ENCODE peak calls at places on chromosomes 1 and 21, in six cellular contexts. N is spleen, P is HCT116, K is GM23338, F is upper lobe of left lung, B is stomach. Y is an unnamed sample.

GRCh38 chr1:225882699-225883615 is 777 bp upstream of the TMEM63A start:
- DNase-seq in P (no peak), F (peak), N (peak), K (peak), B (peak), Y (peak)

GRCh38 chr21:32137266-32137665 is 141.6 kb downstream of the MIS18A start:
- DNase-seq in P (no peak), F (no peak), K (no peak), B (no peak), N (no peak), Y (no peak)

GRCh38 chr1:64986903-64987871 is 20.8 kb upstream of the JAK1 start:
- DNase-seq in K (no peak), N (no peak), F (no peak), P (no peak), B (no peak), Y (no peak)

GRCh38 chr1:32957017-32957416 is 7.6 kb downstream of the RNF19B start:
- DNase-seq in B (no peak), P (no peak), K (no peak), N (no peak), F (no peak), Y (no peak)

GRCh38 chr1:22889213-22889827 is 83.3 kb downstream of the LACTBL1 start:
- DNase-seq in N (no peak), K (peak), P (peak), F (no peak), B (no peak), Y (no peak)

GRCh38 chr1:26094076-26094669 is 17.5 kb upstream of the PDIK1L start:
- DNase-seq in B (no peak), K (peak), P (no peak), F (no peak), N (no peak), Y (no peak)

GRCh38 chr1:15942661-15943514 is 33.0 kb downstream of the ZBTB17 start:
- DNase-seq in P (no peak), F (no peak), N (no peak), K (no peak), B (peak), Y (no peak)

GRCh38 chr21:25496825-25497482 is 110.3 kb downstream of the MRPL39 start:
- DNase-seq in B (no peak), P (no peak), F (no peak), N (no peak), K (no peak), Y (no peak)

GRCh38 chr1:226681652-226682493 is 57.2 kb downstream of the ITPKB start:
- DNase-seq in K (no peak), P (no peak), F (no peak), N (no peak), B (no peak), Y (no peak)

GRCh38 chr21:41678944-41679343 is 87.9 kb downstream of the RIPK4 start:
- DNase-seq in F (peak), K (peak), P (peak), N (peak), B (peak), Y (peak)

GRCh38 chr1:44652445-44653106 is 21.7 kb downstream of the TMEM53 start:
- DNase-seq in N (peak), B (peak), P (no peak), F (peak), K (peak), Y (peak)

GRCh38 chr1:234602334-234603220 is 7.4 kb downstream of the IRF2BP2 start:
- DNase-seq in K (no peak), P (peak), N (no peak), B (peak), F (peak), Y (no peak)

GRCh38 chr1:78355646-78356045 is 135.1 kb upstream of the PTGFR start:
- DNase-seq in B (no peak), P (no peak), F (no peak), N (no peak), K (no peak), Y (no peak)

GRCh38 chr1:170155055-170155454 is 9.3 kb downstream of the NTMT2 start:
- DNase-seq in B (no peak), P (no peak), N (no peak), K (no peak), F (no peak), Y (no peak)

GRCh38 chr1:27528701-27529637 is 39.0 kb upstream of the WASF2 start:
- DNase-seq in P (no peak), N (no peak), K (peak), F (peak), B (no peak), Y (no peak)

GRCh38 chr1:116326486-116326885 is 46.6 kb upstream of the ATP1A1 start:
- DNase-seq in F (no peak), B (no peak), N (no peak), P (no peak), K (no peak), Y (no peak)

GRCh38 chr1:47724427-47724999 is 272.7 kb downstream of the TRABD2B start:
- DNase-seq in P (no peak), N (no peak), K (no peak), F (no peak), B (no peak), Y (no peak)

GRCh38 chr1:113982955-113983742 is 3.9 kb downstream of the OLFML3 start:
- DNase-seq in F (no peak), K (no peak), N (no peak), B (no peak), P (no peak), Y (no peak)

GRCh38 chr1:29876441-29876840 is 640.1 kb downstream of the PTPRU start:
- DNase-seq in F (no peak), B (no peak), K (no peak), P (no peak), N (no peak), Y (no peak)

GRCh38 chr1:240878631-240879030 is 266.7 kb upstream of the GREM2 start:
- DNase-seq in K (no peak), P (no peak), B (no peak), F (no peak), N (no peak), Y (no peak)
- TF ChIP-seq POLR2AphosphoS5 in K (no peak), P (no peak), B (no peak), F (no peak), N (no peak), Y (no peak)

GRCh38 chr1:69700770-69701169 is 133.0 kb downstream of the LRRC7 start:
- DNase-seq in F (no peak), N (no peak), K (peak), B (no peak), P (peak), Y (no peak)
- TF ChIP-seq POLR2AphosphoS5 in F (no peak), N (no peak), K (no peak), B (no peak), P (no peak), Y (no peak)

GRCh38 chr1:186745531-186746146 is 65.4 kb upstream of the PTGS2 start:
- DNase-seq in K (no peak), N (no peak), B (no peak), P (no peak), F (no peak), Y (no peak)
- TF ChIP-seq POLR2AphosphoS5 in K (no peak), N (no peak), B (no peak), P (no peak), F (no peak), Y (no peak)

DNA sequence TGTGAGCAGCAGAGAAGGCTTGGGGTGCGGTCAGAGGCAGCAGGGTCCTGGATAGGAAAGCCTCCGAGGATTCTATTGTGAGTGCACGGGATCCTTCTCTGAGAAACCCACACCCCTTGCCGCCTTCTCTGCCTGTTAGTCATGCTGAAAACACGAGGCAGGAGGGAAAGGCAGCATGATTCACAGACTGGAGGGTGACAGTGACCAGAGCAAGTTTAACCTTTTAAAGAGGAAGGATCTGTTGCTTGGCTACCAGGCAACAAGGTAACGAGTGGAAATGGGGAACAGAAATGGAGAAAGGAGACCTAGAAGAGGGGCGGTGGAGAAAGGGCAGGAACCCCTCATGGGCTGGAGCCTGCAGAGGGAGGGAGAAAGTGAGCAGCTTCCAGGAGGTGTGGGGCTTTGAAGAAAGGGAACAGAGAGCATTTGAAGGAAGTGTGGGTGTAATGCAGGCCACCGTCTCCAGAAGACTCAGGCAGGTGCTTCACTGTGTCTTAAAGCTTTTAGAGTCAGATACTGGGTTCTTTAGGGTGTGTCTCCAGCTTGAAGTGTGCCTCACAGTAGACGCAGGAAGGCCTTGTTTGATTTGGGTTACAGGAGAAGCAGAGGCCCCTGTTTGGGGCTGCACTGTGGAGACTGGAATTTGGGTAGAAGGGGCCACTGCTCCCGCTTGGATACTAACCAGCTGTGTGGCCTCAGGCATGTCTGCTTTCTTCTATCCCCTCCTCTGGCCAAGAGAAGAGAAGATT is 19.1 kb downstream of the OPTC start:
- DNase-seq in B (peak), N (no peak), P (peak), F (peak), K (no peak), Y (peak)
- TF ChIP-seq POLR2AphosphoS5 in B (peak), N (no peak), P (peak), F (no peak), K (no peak), Y (no peak)

GRCh38 chr1:1862905-1863547 is 27.9 kb downstream of the GNB1 start:
- DNase-seq in K (no peak), N (peak), B (no peak), P (no peak), F (no peak), Y (no peak)
- TF ChIP-seq POLR2AphosphoS5 in K (no peak), N (no peak), B (no peak), P (no peak), F (no peak), Y (no peak)

GRCh38 chr1:24754229-24754628 is 9.0 kb downstream of the CLIC4 start:
- DNase-seq in N (no peak), P (no peak), K (no peak), B (no peak), F (no peak), Y (no peak)
- TF ChIP-seq POLR2AphosphoS5 in N (no peak), P (no peak), K (no peak), B (peak), F (peak), Y (no peak)

GRCh38 chr21:27130152-27130551 is 163.3 kb upstream of the ADAMTS5 start:
- DNase-seq in F (no peak), B (no peak), N (no peak), P (no peak), K (no peak), Y (no peak)
- TF ChIP-seq POLR2AphosphoS5 in F (no peak), B (no peak), N (no peak), P (no peak), K (no peak), Y (no peak)

GRCh38 chr1:172719066-172719627 is 60.2 kb downstream of the FASLG start:
- DNase-seq in P (no peak), N (no peak), B (no peak), F (no peak), K (no peak), Y (no peak)
- TF ChIP-seq POLR2AphosphoS5 in P (no peak), N (no peak), B (no peak), F (no peak), K (no peak), Y (no peak)

GRCh38 chr1:9615316-9616063 is 26.8 kb downstream of the TMEM201 start:
- DNase-seq in N (peak), B (peak), K (peak), F (no peak), P (peak), Y (no peak)
- TF ChIP-seq POLR2AphosphoS5 in N (no peak), B (no peak), K (peak), F (no peak), P (peak), Y (no peak)